ENCODE peak calls at places on chromosomes 4 and X, in four cellular contexts. One of them, this sample, is unnamed.
A peak's percentile ranks its signal among the peaks of the same experiment; 100 is the strongest.

GRCh38 chr4:166174717-166175510 is 301.9 kb downstream of the TLL1 start:
- DNase-seq in mesothelial cell of epicardium: no peak
- DNase-seq in HFF-Myc: no peak
- DNase-seq in ovary: no peak
- DNase-seq in this sample: no peak

GRCh38 chr4:99947190-99947578 is 766 bp upstream of the DNAJB14 start:
- DNase-seq in ovary: no peak
- DNase-seq in HFF-Myc: no peak
- DNase-seq in mesothelial cell of epicardium: no peak
- DNase-seq in this sample: no peak

GRCh38 chrX:40646489-40647306 is 663 bp downstream of the CXorf38 start:
- DNase-seq in HFF-Myc: no peak
- DNase-seq in ovary: peak; percentile 53
- DNase-seq in mesothelial cell of epicardium: no peak
- DNase-seq in this sample: peak; percentile 22

GRCh38 chr4:39452153-39452859 is 6.4 kb downstream of the RPL9 start:
- DNase-seq in ovary: no peak
- DNase-seq in mesothelial cell of epicardium: no peak
- DNase-seq in HFF-Myc: no peak
- DNase-seq in this sample: no peak

GRCh38 chr4:80197132-80197573 is at the start of gene PRDM8:
- DNase-seq in ovary: no peak
- DNase-seq in mesothelial cell of epicardium: no peak
- DNase-seq in HFF-Myc: no peak
- DNase-seq in this sample: no peak

GRCh38 chr4:133865606-133866327 is 335.8 kb downstream of the PABPC4L start:
- DNase-seq in ovary: no peak
- DNase-seq in HFF-Myc: peak; percentile 72
- DNase-seq in mesothelial cell of epicardium: no peak
- DNase-seq in this sample: no peak

GRCh38 chrX:106203315-106203714 is 35.2 kb downstream of the PWWP3B start:
- DNase-seq in ovary: no peak
- DNase-seq in HFF-Myc: no peak
- DNase-seq in mesothelial cell of epicardium: no peak
- DNase-seq in this sample: no peak

GRCh38 chrX:132508834-132509233 is 20.0 kb upstream of the MBNL3 start:
- DNase-seq in HFF-Myc: no peak
- DNase-seq in mesothelial cell of epicardium: no peak
- DNase-seq in ovary: no peak
- DNase-seq in this sample: no peak

GRCh38 chrX:42530027-42530426 is 247.9 kb downstream of the PPP1R2C start:
- DNase-seq in HFF-Myc: no peak
- DNase-seq in ovary: no peak
- DNase-seq in mesothelial cell of epicardium: no peak
- DNase-seq in this sample: no peak

GRCh38 chr4:155559915-155560314 is 106.7 kb upstream of the GUCY1A1 start:
- DNase-seq in mesothelial cell of epicardium: no peak
- DNase-seq in HFF-Myc: no peak
- DNase-seq in ovary: no peak
- DNase-seq in this sample: no peak

GRCh38 chr4:164337219-164337944 is 416.5 kb upstream of the SMIM31 start:
- DNase-seq in mesothelial cell of epicardium: no peak
- DNase-seq in HFF-Myc: no peak
- DNase-seq in ovary: no peak
- DNase-seq in this sample: no peak

GRCh38 chrX:7144126-7144525 is 3.4 kb upstream of the STS start:
- DNase-seq in ovary: no peak
- DNase-seq in HFF-Myc: no peak
- DNase-seq in mesothelial cell of epicardium: no peak
- DNase-seq in this sample: no peak

GRCh38 chrX:16745659-16746058 is 26.2 kb downstream of the SYAP1 start:
- DNase-seq in mesothelial cell of epicardium: no peak
- DNase-seq in HFF-Myc: no peak
- DNase-seq in ovary: no peak
- DNase-seq in this sample: no peak

GRCh38 chrX:125998432-125998831 is 167.7 kb downstream of the DCAF12L2 start:
- DNase-seq in ovary: no peak
- DNase-seq in HFF-Myc: no peak
- DNase-seq in mesothelial cell of epicardium: no peak
- DNase-seq in this sample: no peak

GRCh38 chr4:154313004-154313587 is 178.5 kb downstream of the DCHS2 start:
- DNase-seq in HFF-Myc: no peak
- DNase-seq in mesothelial cell of epicardium: no peak
- DNase-seq in ovary: no peak
- DNase-seq in this sample: no peak

GRCh38 chrX:1673337-1673736 is 58.5 kb downstream of the ASMT start:
- DNase-seq in mesothelial cell of epicardium: no peak
- DNase-seq in ovary: no peak
- DNase-seq in HFF-Myc: no peak
- DNase-seq in this sample: no peak

GRCh38 chrX:67727576-67727975 is 183.8 kb downstream of the AR start:
- DNase-seq in HFF-Myc: no peak
- DNase-seq in mesothelial cell of epicardium: no peak
- DNase-seq in ovary: no peak
- DNase-seq in this sample: no peak

GRCh38 chr4:3382251-3382650 is 59.5 kb upstream of the HGFAC start:
- DNase-seq in HFF-Myc: no peak
- DNase-seq in mesothelial cell of epicardium: no peak
- DNase-seq in ovary: no peak
- DNase-seq in this sample: no peak

GRCh38 chrX:69362889-69363288 is 141.2 kb upstream of the NALF2 start:
- DNase-seq in HFF-Myc: peak; percentile 65
- DNase-seq in mesothelial cell of epicardium: no peak
- DNase-seq in ovary: peak; percentile 42
- DNase-seq in this sample: no peak

GRCh38 chr4:167023359-167023925 is 210.9 kb downstream of the SPOCK3 start:
- DNase-seq in mesothelial cell of epicardium: no peak
- DNase-seq in HFF-Myc: no peak
- DNase-seq in ovary: no peak
- DNase-seq in this sample: no peak

GRCh38 chr4:154622598-154622997 is 10.1 kb upstream of the FGG start:
- DNase-seq in mesothelial cell of epicardium: no peak
- DNase-seq in HFF-Myc: no peak
- DNase-seq in ovary: no peak
- DNase-seq in this sample: no peak

GRCh38 chrX:72041901-72042859 is 89.5 kb downstream of the RTL5 start:
- DNase-seq in HFF-Myc: no peak
- DNase-seq in ovary: no peak
- DNase-seq in mesothelial cell of epicardium: no peak
- DNase-seq in this sample: no peak

GRCh38 chrX:115912372-115912897 is 258.1 kb upstream of the AGTR2 start:
- DNase-seq in ovary: no peak
- DNase-seq in mesothelial cell of epicardium: no peak
- DNase-seq in HFF-Myc: no peak
- DNase-seq in this sample: no peak
- TF ChIP-seq CTCF in ovary: no peak
- TF ChIP-seq CTCF in mesothelial cell of epicardium: no peak
- TF ChIP-seq CTCF in HFF-Myc: peak; percentile 3
- TF ChIP-seq CTCF in this sample: peak; percentile 20

GRCh38 chr4:180462116-180462515 is 1781.1 kb upstream of the TENM3 start:
- DNase-seq in ovary: no peak
- DNase-seq in HFF-Myc: no peak
- DNase-seq in mesothelial cell of epicardium: no peak
- DNase-seq in this sample: no peak
- TF ChIP-seq CTCF in ovary: no peak
- TF ChIP-seq CTCF in HFF-Myc: no peak
- TF ChIP-seq CTCF in mesothelial cell of epicardium: no peak
- TF ChIP-seq CTCF in this sample: no peak

GRCh38 chr4:9927317-9928007 is 93.8 kb downstream of the SLC2A9 start:
- DNase-seq in mesothelial cell of epicardium: no peak
- DNase-seq in HFF-Myc: no peak
- DNase-seq in ovary: no peak
- DNase-seq in this sample: no peak
- TF ChIP-seq CTCF in mesothelial cell of epicardium: no peak
- TF ChIP-seq CTCF in HFF-Myc: no peak
- TF ChIP-seq CTCF in ovary: no peak
- TF ChIP-seq CTCF in this sample: no peak

DNA sequence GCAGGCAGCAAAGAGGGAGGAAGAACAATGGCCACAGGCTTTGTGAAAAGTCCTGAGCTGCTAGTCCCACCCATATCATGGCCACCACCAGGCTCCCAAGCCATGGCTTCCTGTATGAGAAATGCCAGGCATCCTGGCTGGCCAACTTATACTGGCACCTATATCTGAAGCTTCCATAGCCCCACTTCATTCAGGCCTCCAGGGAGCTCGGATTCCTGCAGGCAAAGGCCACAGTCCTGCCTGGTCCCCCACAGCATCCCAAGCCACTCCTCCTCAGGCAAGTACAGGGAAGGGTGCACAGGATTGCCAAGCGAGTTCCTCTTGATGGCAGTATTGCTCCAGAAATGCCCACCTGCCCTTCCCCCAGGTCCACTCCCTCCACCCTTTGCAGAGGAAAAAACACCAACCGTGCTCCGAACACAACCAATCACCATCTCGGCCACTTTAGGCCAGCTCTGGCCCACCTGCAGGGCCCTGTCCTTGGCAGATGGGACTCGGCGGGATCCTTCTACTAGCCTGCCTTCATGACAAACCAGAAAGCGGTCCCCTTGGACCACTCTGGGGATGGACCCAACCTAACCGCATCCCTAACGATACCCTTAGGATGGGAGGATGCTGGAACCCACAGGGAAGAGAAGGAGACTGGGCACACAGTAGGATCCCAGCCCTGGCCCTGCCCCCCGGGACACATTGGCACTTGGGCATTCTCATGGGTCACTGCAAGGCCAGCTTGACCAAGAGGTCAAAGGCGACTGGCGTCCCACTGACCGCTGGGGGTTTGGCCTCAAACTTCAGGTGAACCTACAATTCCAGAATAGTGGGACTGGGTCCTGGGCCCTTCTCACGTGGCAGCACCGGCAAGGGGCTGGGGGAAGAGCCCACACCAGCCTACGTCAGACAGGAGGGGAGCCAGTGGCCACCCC is 220.4 kb upstream of the AGTR2 start:
- DNase-seq in HFF-Myc: no peak
- DNase-seq in ovary: peak; percentile 62
- DNase-seq in mesothelial cell of epicardium: no peak
- DNase-seq in this sample: no peak
- TF ChIP-seq CTCF in HFF-Myc: no peak
- TF ChIP-seq CTCF in ovary: no peak
- TF ChIP-seq CTCF in mesothelial cell of epicardium: no peak
- TF ChIP-seq CTCF in this sample: no peak

GRCh38 chrX:151153086-151153485 is 23.3 kb upstream of the GPR50 start:
- DNase-seq in mesothelial cell of epicardium: no peak
- DNase-seq in HFF-Myc: peak; percentile 4
- DNase-seq in ovary: no peak
- DNase-seq in this sample: peak; percentile 27
- TF ChIP-seq CTCF in mesothelial cell of epicardium: peak; percentile 14
- TF ChIP-seq CTCF in HFF-Myc: no peak
- TF ChIP-seq CTCF in ovary: no peak
- TF ChIP-seq CTCF in this sample: no peak

GRCh38 chr4:180832086-180832485 is 1411.1 kb upstream of the TENM3 start:
- DNase-seq in mesothelial cell of epicardium: no peak
- DNase-seq in ovary: no peak
- DNase-seq in HFF-Myc: no peak
- DNase-seq in this sample: no peak
- TF ChIP-seq CTCF in mesothelial cell of epicardium: no peak
- TF ChIP-seq CTCF in ovary: no peak
- TF ChIP-seq CTCF in HFF-Myc: no peak
- TF ChIP-seq CTCF in this sample: peak; percentile 54

GRCh38 chr4:42654606-42655005 is 2.3 kb downstream of the ATP8A1 start:
- DNase-seq in mesothelial cell of epicardium: no peak
- DNase-seq in HFF-Myc: no peak
- DNase-seq in ovary: no peak
- DNase-seq in this sample: no peak

GRCh38 chr4:42656986-42657792 is at the start of gene ATP8A1:
- DNase-seq in mesothelial cell of epicardium: peak; percentile 91
- DNase-seq in ovary: peak; percentile 94
- DNase-seq in HFF-Myc: peak; percentile 43
- DNase-seq in this sample: peak; percentile 97

GRCh38 chr4:42655248-42655647 is 1.7 kb downstream of the ATP8A1 start:
- DNase-seq in ovary: no peak
- DNase-seq in mesothelial cell of epicardium: no peak
- DNase-seq in HFF-Myc: no peak
- DNase-seq in this sample: no peak

GRCh38 chr4:42656736-42656985 is 244 bp downstream of the ATP8A1 start:
- DNase-seq in HFF-Myc: no peak
- DNase-seq in mesothelial cell of epicardium: no peak
- DNase-seq in ovary: no peak
- DNase-seq in this sample: no peak

GRCh38 chr4:42655921-42656735 is 777 bp downstream of the ATP8A1 start:
- DNase-seq in ovary: no peak
- DNase-seq in mesothelial cell of epicardium: peak; percentile 21
- DNase-seq in HFF-Myc: no peak
- DNase-seq in this sample: peak; percentile 75
- TF ChIP-seq CTCF in ovary: no peak
- TF ChIP-seq CTCF in mesothelial cell of epicardium: no peak
- TF ChIP-seq CTCF in HFF-Myc: no peak
- TF ChIP-seq CTCF in this sample: no peak

GRCh38 chrX:119391279-119391678 is 7.9 kb upstream of the SLC25A43 start:
- DNase-seq in mesothelial cell of epicardium: no peak
- DNase-seq in HFF-Myc: no peak
- DNase-seq in ovary: no peak
- DNase-seq in this sample: no peak
- TF ChIP-seq CTCF in mesothelial cell of epicardium: no peak
- TF ChIP-seq CTCF in HFF-Myc: no peak
- TF ChIP-seq CTCF in ovary: no peak
- TF ChIP-seq CTCF in this sample: no peak

GRCh38 chrX:119189586-119189985 is 46.5 kb upstream of the PGRMC1 start:
- DNase-seq in mesothelial cell of epicardium: no peak
- DNase-seq in ovary: no peak
- DNase-seq in HFF-Myc: no peak
- DNase-seq in this sample: peak; percentile 30

GRCh38 chrX:119190736-119191282 is 45.3 kb upstream of the PGRMC1 start:
- DNase-seq in mesothelial cell of epicardium: no peak
- DNase-seq in HFF-Myc: peak; percentile 20
- DNase-seq in ovary: no peak
- DNase-seq in this sample: no peak

GRCh38 chrX:119190251-119190651 is 45.8 kb upstream of the PGRMC1 start:
- DNase-seq in mesothelial cell of epicardium: no peak
- DNase-seq in ovary: no peak
- DNase-seq in HFF-Myc: no peak
- DNase-seq in this sample: no peak

GRCh38 chrX:119189115-119189514 is 47.0 kb upstream of the PGRMC1 start:
- DNase-seq in mesothelial cell of epicardium: no peak
- DNase-seq in ovary: no peak
- DNase-seq in HFF-Myc: no peak
- DNase-seq in this sample: no peak

GRCh38 chrX:119194631-119195030 is 41.5 kb upstream of the PGRMC1 start:
- DNase-seq in HFF-Myc: no peak
- DNase-seq in mesothelial cell of epicardium: no peak
- DNase-seq in ovary: no peak
- DNase-seq in this sample: no peak
- TF ChIP-seq CTCF in HFF-Myc: peak; percentile 25
- TF ChIP-seq CTCF in mesothelial cell of epicardium: no peak
- TF ChIP-seq CTCF in ovary: no peak
- TF ChIP-seq CTCF in this sample: no peak